ENCODE peak calls at places on chromosomes 4 and X, in seven cellular contexts. O, C, M, T, K, E and H are unnamed samples.
A peak's percentile ranks its signal among the peaks of the same experiment; 100 is the strongest.

GRCh38 chr4:182235016-182235415 is 8.2 kb upstream of the TENM3 start:
- DNase-seq in T (no peak), O (no peak), E (no peak), C (no peak), M (no peak), K (no peak), H (no peak)

GRCh38 chrX:19280636-19281035 is 63.1 kb upstream of the PDHA1 start:
- DNase-seq in E (no peak), T (no peak), O (no peak), M (no peak), C (no peak), K (no peak), H (no peak)

GRCh38 chr4:173367285-173367684 is 3.5 kb upstream of the SAP30 start:
- DNase-seq in T (no peak), C (peak; percentile 46), M (no peak), E (no peak), K (no peak), O (no peak), H (no peak)

GRCh38 chr4:159024266-159024665 is 78.6 kb upstream of the RAPGEF2 start:
- DNase-seq in M (no peak), C (no peak), K (no peak), E (no peak), T (no peak), O (no peak), H (no peak)

GRCh38 chr4:152095701-152096070 is 334.9 kb upstream of the GATB start:
- DNase-seq in E (no peak), K (no peak), T (no peak), M (no peak), C (no peak), O (no peak), H (no peak)

GRCh38 chr4:54077812-54078211 is 13.4 kb upstream of the CHIC2 start:
- DNase-seq in M (no peak), C (no peak), K (no peak), T (no peak), O (no peak), E (no peak), H (no peak)

GRCh38 chr4:149999485-150000074 is 78.7 kb upstream of the DCLK2 start:
- DNase-seq in E (peak; percentile 36), M (no peak), C (peak; percentile 86), O (no peak), K (no peak), T (no peak), H (no peak)

GRCh38 chrX:19743386-19743785 is 144.0 kb downstream of the SH3KBP1 start:
- DNase-seq in K (no peak), C (no peak), O (no peak), E (no peak), T (peak; percentile 17), M (no peak), H (no peak)

GRCh38 chrX:16643160-16643559 is 6.8 kb upstream of the S100G start:
- DNase-seq in M (no peak), T (no peak), E (no peak), C (peak; percentile 54), K (no peak), O (no peak), H (no peak)

GRCh38 chr4:7160951-7161440 is 31.3 kb upstream of the SORCS2 start:
- DNase-seq in O (no peak), M (no peak), K (no peak), C (no peak), E (no peak), T (no peak), H (no peak)

GRCh38 chrX:43436497-43436896 is 219.6 kb upstream of the MAOA start:
- DNase-seq in O (no peak), M (no peak), C (no peak), K (no peak), T (no peak), E (no peak), H (no peak)
- H3K27me3 ChIP-seq in O (no peaks in the 10 kb centered on the region), M (no peaks in the 10 kb centered on the region), C (no peaks in the 10 kb centered on the region), K (no peaks in the 10 kb centered on the region), T (no peaks in the 10 kb centered on the region), E (no peaks in the 10 kb centered on the region), H (no peaks in the 10 kb centered on the region)

DNA sequence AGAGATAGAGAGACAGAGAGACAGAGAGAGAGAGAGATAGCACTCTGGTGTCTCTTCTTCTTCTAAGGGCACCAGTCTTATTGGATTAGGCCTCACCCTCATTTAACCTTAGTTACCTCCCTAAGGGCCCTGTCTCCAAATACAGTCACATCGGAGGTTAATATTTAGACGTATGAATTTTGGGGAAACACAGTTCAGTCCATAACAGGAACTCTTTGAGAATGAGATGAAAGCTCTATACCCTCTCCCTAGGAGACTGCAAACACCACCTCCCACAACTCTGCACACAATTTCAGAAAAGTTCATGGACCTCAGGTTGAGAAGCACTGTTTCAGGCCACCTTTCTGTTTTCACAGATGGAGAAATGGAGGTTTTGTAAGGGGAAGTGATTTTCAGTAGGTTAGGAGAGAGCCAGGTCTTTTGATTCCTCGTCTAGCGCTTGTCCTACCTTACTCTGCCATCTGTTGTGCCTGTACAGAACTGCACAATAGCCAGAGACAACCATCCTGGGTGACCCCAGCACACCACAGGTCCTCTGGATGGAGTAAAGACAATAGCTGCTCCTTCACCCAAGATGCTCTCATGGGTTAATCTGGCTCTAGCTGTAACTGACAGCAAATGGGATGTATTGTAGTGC is 16.9 kb upstream of the LOC101059915 start:
- DNase-seq in O (no peak), C (no peak), M (no peak), T (peak; percentile 34), E (peak; percentile 41), K (no peak), H (no peak)
- TF ChIP-seq CTCF in O (no peak), C (peak; percentile 4), M (no peak), T (peak; percentile 49), E (no peak), K (peak; percentile 47), H (no peak)

GRCh38 chrX:49102221-49102620 is 21.3 kb downstream of the GPKOW start:
- DNase-seq in M (no peak), K (no peak), O (no peak), C (no peak), E (no peak), T (no peak), H (no peak)
- H3K4me3 ChIP-seq in M (no peak overlapping the region), K (no peak overlapping the region), O (no peak overlapping the region), C (no peak overlapping the region), E (no peak overlapping the region), T (no peak overlapping the region), H (no peak overlapping the region)

GRCh38 chr4:184806246-184806550 is 19.6 kb downstream of the ACSL1 start:
- DNase-seq in T (no peak), M (no peak), E (no peak), C (no peak), K (no peak), O (no peak), H (no peak)

GRCh38 chr4:184806711-184807110 is 19.1 kb downstream of the ACSL1 start:
- DNase-seq in M (no peak), T (no peak), K (no peak), E (no peak), C (no peak), O (no peak), H (no peak)

GRCh38 chr4:184804621-184805020 is 21.1 kb downstream of the ACSL1 start:
- DNase-seq in T (no peak), O (no peak), E (no peak), M (no peak), K (no peak), C (no peak), H (no peak)

GRCh38 chr4:184807261-184807660 is 18.5 kb downstream of the ACSL1 start:
- DNase-seq in K (no peak), E (no peak), C (no peak), O (no peak), T (no peak), M (no peak), H (peak; percentile 77)

DNA sequence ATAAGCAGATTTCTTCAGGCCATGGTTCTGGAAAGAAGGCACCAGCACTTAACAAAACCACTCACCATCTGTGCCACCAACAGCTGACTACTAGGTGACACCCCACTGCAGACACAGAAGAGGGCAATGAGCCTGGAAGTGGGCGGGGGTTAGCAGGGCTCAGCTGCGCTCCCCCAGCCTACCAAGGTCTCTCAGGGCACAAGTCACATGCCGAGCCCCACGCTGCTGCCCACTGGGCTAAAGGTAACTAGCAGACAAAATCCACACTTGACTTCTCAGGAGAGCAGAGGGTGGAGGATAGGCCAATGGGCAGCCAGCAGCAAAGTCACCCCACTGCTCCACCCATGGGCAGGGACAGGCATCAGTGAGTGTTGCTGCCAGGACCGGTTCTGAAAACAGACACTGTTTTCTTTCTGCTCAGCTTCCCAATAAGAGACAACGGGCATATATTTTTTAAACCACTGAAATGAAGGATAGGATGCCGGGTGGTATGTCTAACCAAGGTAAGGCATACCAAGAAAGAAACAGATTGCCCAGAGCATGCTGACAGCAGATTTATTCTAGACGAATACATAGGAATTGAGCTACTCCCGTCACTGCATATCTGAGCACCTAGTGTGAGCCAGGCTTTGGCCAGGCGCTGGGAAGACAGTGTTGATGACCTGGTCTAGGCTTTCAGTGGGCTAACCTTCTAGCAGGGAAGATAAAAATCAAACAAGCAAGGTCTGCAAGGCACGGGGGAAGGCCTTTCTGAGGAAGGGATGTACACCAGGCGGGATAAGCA is 20.1 kb downstream of the ACSL1 start:
- DNase-seq in M (no peak), K (peak; percentile 84), E (peak; percentile 88), C (no peak), T (peak; percentile 44), O (no peak), H (peak; percentile 85)
- H3K27me3 ChIP-seq in M (no peaks in the 10 kb centered on the region), K (no peaks in the 10 kb centered on the region), E (no peaks in the 10 kb centered on the region), C (no peaks in the 10 kb centered on the region), T (no peaks in the 10 kb centered on the region), O (no peaks in the 10 kb centered on the region), H (no peaks in the 10 kb centered on the region)

GRCh38 chr4:102606846-102607440 is 105.8 kb downstream of the NFKB1 start:
- DNase-seq in C (no peak), T (no peak), E (no peak), K (no peak), O (no peak), M (no peak), H (no peak)

GRCh38 chr4:102601586-102602227 is 100.5 kb downstream of the NFKB1 start:
- DNase-seq in E (no peak), T (no peak), C (no peak), M (no peak), O (no peak), K (no peak), H (no peak)

GRCh38 chr4:102600689-102601088 is 99.5 kb downstream of the NFKB1 start:
- DNase-seq in M (no peak), C (no peak), E (no peak), T (no peak), K (no peak), O (no peak), H (no peak)

GRCh38 chr4:102606261-102606660 is 105.1 kb downstream of the NFKB1 start:
- DNase-seq in T (no peak), M (no peak), K (no peak), E (no peak), C (no peak), O (no peak), H (no peak)

GRCh38 chr4:102604222-102604940 is 103.2 kb downstream of the NFKB1 start:
- DNase-seq in C (no peak), O (no peak), M (no peak), T (no peak), K (no peak), E (no peak), H (no peak)
- TF ChIP-seq CTCF in C (no peak), O (no peak), M (no peak), T (no peak), K (no peak), E (no peak), H (no peak)

DNA sequence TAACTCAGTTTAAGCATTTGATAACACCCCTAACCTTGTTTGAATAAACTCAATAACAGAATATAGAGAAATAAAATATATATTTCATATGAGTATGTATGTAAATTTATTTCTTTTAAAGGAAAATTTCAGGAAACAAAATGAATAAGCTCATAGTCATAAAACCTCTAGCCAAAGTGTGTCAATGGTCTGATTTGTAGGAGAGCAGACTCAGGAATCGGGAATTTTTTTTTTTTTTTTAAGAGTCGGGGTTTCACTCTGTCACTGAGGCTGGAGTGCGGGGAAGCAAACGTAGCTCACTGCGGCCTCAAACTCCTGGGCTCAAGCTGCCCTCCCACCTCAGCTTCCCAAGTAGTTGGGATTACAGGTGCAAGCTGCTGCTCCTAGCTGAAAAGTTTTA is 2.4 kb downstream of the PKD2 start:
- DNase-seq in T (no peak), E (no peak), K (no peak), O (no peak), C (no peak), M (no peak), H (no peak)
- H3K4me3 ChIP-seq in T (no peak overlapping the region), E (no peak overlapping the region), K (no peak overlapping the region), O (peak overlapping the region; percentile 90), C (no peak overlapping the region), M (no peak overlapping the region), H (no peak overlapping the region)